ENCODE peak calls at places on chromosomes 16 and 17, in four cellular contexts. I, O, Z and Q are unnamed samples.

GRCh38 chr16:51971184-51971583 is 575.8 kb downstream of the TOX3 start:
- DNase-seq in I (peak), O (no peak), Z (peak), Q (peak)

GRCh38 chr17:27741971-27742370 is 58.4 kb downstream of the NOS2 start:
- DNase-seq in I (no peak), O (no peak), Z (no peak), Q (no peak)

GRCh38 chr17:77160877-77161530 is 20.2 kb downstream of the SEC14L1 start:
- DNase-seq in I (no peak), O (no peak), Z (no peak), Q (no peak)

GRCh38 chr17:17033466-17033865 is 8.8 kb upstream of the MPRIP start:
- DNase-seq in I (no peak), O (no peak), Z (no peak), Q (no peak)

GRCh38 chr17:67027031-67027628 is 17.2 kb upstream of the CACNG1 start:
- DNase-seq in I (no peak), O (no peak), Z (no peak), Q (no peak)

GRCh38 chr17:7173687-7174602 is 5.2 kb downstream of the ASGR1 start:
- DNase-seq in I (peak), O (no peak), Z (peak), Q (no peak)

GRCh38 chr17:37024181-37024637 is 75.5 kb downstream of the AATF start:
- DNase-seq in I (no peak), O (no peak), Z (peak), Q (no peak)

GRCh38 chr16:57619606-57620315 is 8.7 kb upstream of the ADGRG1 start:
- DNase-seq in I (no peak), O (no peak), Z (no peak), Q (peak)

GRCh38 chr16:81190667-81191066 is 47.8 kb upstream of the BCO1 start:
- DNase-seq in I (no peak), O (no peak), Z (no peak), Q (no peak)

GRCh38 chr17:73343168-73343634 is 31.4 kb upstream of the CDC42EP4 start:
- DNase-seq in I (peak), O (no peak), Z (no peak), Q (peak)

GRCh38 chr17:47895254-47895855 is 681 bp upstream of the SP2 start:
- DNase-seq in I (no peak), O (no peak), Z (peak), Q (no peak)

GRCh38 chr16:30886145-30886544 is 7.7 kb downstream of the BCL7C start:
- DNase-seq in I (no peak), O (no peak), Z (no peak), Q (no peak)

GRCh38 chr16:88763502-88764053 is 21.4 kb downstream of the PIEZO1 start:
- DNase-seq in I (peak), O (no peak), Z (no peak), Q (no peak)

GRCh38 chr16:60640038-60640437 is 1396.2 kb downstream of the CDH8 start:
- DNase-seq in I (no peak), O (no peak), Z (no peak), Q (no peak)

GRCh38 chr17:9817086-9817485 is 4.8 kb downstream of the GSG1L2 start:
- DNase-seq in I (peak), O (no peak), Z (no peak), Q (no peak)